ENCODE peak calls at places on chromosome 2, in six cellular contexts. A is A549, L is sigmoid colon, M is stomach, W is transverse colon, Z is K562. X is an unnamed sample.

GRCh38 chr2:109248590-109248989 is 119.6 kb downstream of the SH3RF3 start:
- DNase-seq in A (no peak), L (no peak), M (no peak), W (no peak), Z (no peak), X (no peak)

GRCh38 chr2:177799531-177799930 is 273.0 kb downstream of the PDE11A start:
- DNase-seq in A (peak; percentile 41), L (no peak), M (no peak), W (no peak), Z (peak; percentile 30), X (no peak)

GRCh38 chr2:134843968-134844367 is 5.6 kb downstream of the ACMSD start:
- DNase-seq in A (no peak), L (no peak), M (no peak), W (no peak), Z (no peak), X (no peak)

GRCh38 chr2:241965931-241966412 is 96.4 kb downstream of the RTP5 start:
- DNase-seq in A (no peak), L (peak; percentile 75), M (peak; percentile 36), W (peak; percentile 38), Z (peak; percentile 31), X (peak; percentile 46)

GRCh38 chr2:62287895-62288589 is 92.1 kb downstream of the B3GNT2 start:
- DNase-seq in A (peak; percentile 51), L (peak; percentile 76), M (peak; percentile 63), W (peak; percentile 77), Z (peak; percentile 68), X (no peak)

GRCh38 chr2:135144343-135144742 is 92.3 kb downstream of the RAB3GAP1 start:
- DNase-seq in A (no peak), L (no peak), M (no peak), W (no peak), Z (no peak), X (no peak)

GRCh38 chr2:40201425-40201824 is 250.5 kb downstream of the SLC8A1 start:
- DNase-seq in A (no peak), L (no peak), M (no peak), W (no peak), Z (no peak), X (no peak)

GRCh38 chr2:62660582-62661262 is 44.8 kb upstream of the EHBP1 start:
- DNase-seq in A (no peak), L (no peak), M (no peak), W (no peak), Z (no peak), X (no peak)

GRCh38 chr2:113795405-113795920 is 39.0 kb upstream of the SLC35F5 start:
- DNase-seq in A (no peak), L (no peak), M (no peak), W (no peak), Z (no peak), X (no peak)

GRCh38 chr2:58899692-58900091 is 658.6 kb upstream of the FANCL start:
- DNase-seq in A (no peak), L (no peak), M (no peak), W (no peak), Z (no peak), X (no peak)

GRCh38 chr2:103249462-103249861 is 487.6 kb downstream of the TMEM182 start:
- DNase-seq in A (no peak), L (no peak), M (no peak), W (no peak), Z (no peak), X (no peak)

GRCh38 chr2:48707466-48707865 is 48.1 kb downstream of the LHCGR start:
- DNase-seq in A (no peak), L (no peak), M (no peak), W (peak; percentile 58), Z (no peak), X (no peak)

GRCh38 chr2:2107627-2108026 is 223.4 kb downstream of the MYT1L start:
- DNase-seq in A (no peak), L (no peak), M (no peak), W (no peak), Z (no peak), X (no peak)

GRCh38 chr2:11343626-11344341 is 652 bp downstream of the ROCK2 start:
- DNase-seq in A (peak; percentile 68), L (peak; percentile 80), M (peak; percentile 32), W (peak; percentile 67), Z (peak; percentile 46), X (peak; percentile 39)

GRCh38 chr2:239666053-239666854 is 265.4 kb upstream of the HDAC4 start:
- DNase-seq in A (no peak), L (no peak), M (no peak), W (no peak), Z (no peak), X (no peak)

GRCh38 chr2:42030829-42031228 is 17.0 kb upstream of the PKDCC start:
- DNase-seq in A (no peak), L (no peak), M (no peak), W (no peak), Z (no peak), X (no peak)

GRCh38 chr2:42030196-42030759 is 17.5 kb upstream of the PKDCC start:
- DNase-seq in A (no peak), L (no peak), M (no peak), W (no peak), Z (no peak), X (no peak)

GRCh38 chr2:42029639-42030195 is 18.1 kb upstream of the PKDCC start:
- DNase-seq in A (no peak), L (no peak), M (no peak), W (no peak), Z (no peak), X (no peak)

GRCh38 chr2:42026332-42026731 is 21.5 kb upstream of the PKDCC start:
- DNase-seq in A (no peak), L (no peak), M (no peak), W (no peak), Z (no peak), X (no peak)

GRCh38 chr2:42028571-42029148 is 19.2 kb upstream of the PKDCC start:
- DNase-seq in A (no peak), L (no peak), M (no peak), W (no peak), Z (no peak), X (no peak)
- TF ChIP-seq POLR2A in A (no peak), L (no peak), M (no peak), W (no peak), Z (no peak), X (no peak)

DNA sequence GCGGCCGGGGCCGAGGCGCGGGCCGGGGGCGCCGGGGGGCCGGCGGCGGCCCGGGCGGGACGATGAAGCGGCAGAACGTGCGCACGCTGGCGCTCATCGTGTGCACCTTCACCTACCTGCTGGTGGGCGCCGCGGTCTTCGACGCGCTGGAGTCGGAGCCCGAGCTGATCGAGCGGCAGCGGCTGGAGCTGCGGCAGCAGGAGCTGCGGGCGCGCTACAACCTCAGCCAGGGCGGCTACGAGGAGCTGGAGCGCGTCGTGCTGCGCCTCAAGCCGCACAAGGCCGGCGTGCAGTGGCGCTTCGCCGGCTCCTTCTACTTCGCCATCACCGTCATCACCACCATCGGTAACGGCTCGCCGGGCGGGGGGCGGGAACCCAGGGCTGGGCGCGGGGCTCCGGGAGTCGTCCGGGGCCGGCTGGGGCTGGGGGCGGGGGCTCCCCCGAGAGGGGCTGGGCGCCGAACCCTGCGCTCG is 328 bp downstream of the KCNK3 start:
- DNase-seq in A (peak; percentile 25), L (no peak), M (no peak), W (no peak), Z (no peak), X (peak; percentile 62)
- H3K4me3 ChIP-seq in A (peak overlapping the region; percentile 36), L (peak overlapping the region; percentile 57), M (peak overlapping the region; percentile 46), W (peak overlapping the region; percentile 45), Z (no peak overlapping the region), X (peak overlapping the region; percentile 28)

GRCh38 chr2:68043719-68044498 is 18.9 kb downstream of the C1D start:
- DNase-seq in A (peak; percentile 18), L (no peak), M (no peak), W (no peak), Z (no peak), X (no peak)

GRCh38 chr2:68041704-68042245 is 21.0 kb downstream of the C1D start:
- DNase-seq in A (no peak), L (no peak), M (no peak), W (no peak), Z (no peak), X (no peak)

GRCh38 chr2:68040078-68040477 is 22.7 kb downstream of the C1D start:
- DNase-seq in A (no peak), L (no peak), M (no peak), W (no peak), Z (no peak), X (no peak)

GRCh38 chr2:68039317-68039716 is 23.5 kb downstream of the C1D start:
- DNase-seq in A (no peak), L (no peak), M (no peak), W (no peak), Z (no peak), X (no peak)
- TF ChIP-seq EP300 in A (no peak), L (no peak), M (no peak), W (no peak), Z (no peak), X (no peak)

GRCh38 chr2:183078467-183079334 is at the start of gene DUSP19:
- DNase-seq in A (peak; percentile 91), L (peak; percentile 93), M (peak; percentile 95), W (peak; percentile 96), Z (peak; percentile 99), X (peak; percentile 85)
- TF ChIP-seq POLR2A in A (peak; percentile 90), L (peak; percentile 70), M (peak; percentile 45), W (peak; percentile 56), Z (peak; percentile 93), X (peak; percentile 52)

DNA sequence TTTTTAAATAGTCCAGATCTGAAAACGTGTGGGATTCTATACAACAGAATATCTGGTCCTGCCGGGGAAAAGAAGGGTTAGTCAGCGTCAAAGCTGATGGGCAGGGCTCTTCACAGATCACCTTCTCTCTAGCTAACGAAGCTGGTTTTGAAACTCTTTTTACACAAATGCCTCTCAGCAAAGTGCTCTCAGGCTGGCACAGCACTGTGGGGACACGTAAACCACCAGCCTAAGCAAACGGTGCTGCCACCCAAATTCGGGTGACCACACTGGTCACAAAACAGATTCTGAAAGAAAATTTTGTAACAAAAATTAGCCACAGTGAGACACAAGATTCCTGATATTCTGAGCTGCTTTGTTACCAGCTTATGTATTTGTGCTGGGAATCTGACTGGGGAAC is 53.1 kb upstream of the ARL5A start:
- DNase-seq in A (no peak), L (no peak), M (no peak), W (no peak), Z (no peak), X (no peak)
- H3K4me3 ChIP-seq in A (no peak overlapping the region), L (no peak overlapping the region), M (no peak overlapping the region), W (no peak overlapping the region), Z (no peak overlapping the region), X (no peak overlapping the region)

X was measured in ovary.